ENCODE peak calls at places on chromosomes 12 and 14, in nine cellular contexts. W is Panc1; V is CD8-positive, alpha-beta T cell; G is prostate gland; N is AG04450; J is MM.1S; I is A549; X is uterus; H is mammary epithelial cell. P is an unnamed sample.

GRCh38 chr12:65741662-65742480 is 82.4 kb upstream of the HMGA2 start:
- DNase-seq in W (no peak), V (no peak), G (no peak), N (no peak), J (no peak), I (peak), X (peak), H (no peak), P (peak)

GRCh38 chr12:104702565-104703139 is 245.9 kb downstream of the CHST11 start:
- DNase-seq in W (no peak), V (no peak), G (no peak), N (no peak), J (no peak), I (no peak), X (peak), H (no peak), P (no peak)

GRCh38 chr12:65443038-65443437 is 164.6 kb downstream of the MSRB3 start:
- DNase-seq in W (no peak), V (no peak), G (no peak), N (no peak), J (no peak), I (no peak), X (no peak), H (no peak), P (no peak)

GRCh38 chr12:15244341-15244740 is 23.1 kb upstream of the RERG start:
- DNase-seq in W (no peak), V (no peak), G (peak), N (no peak), J (no peak), I (no peak), X (no peak), H (no peak), P (no peak)

GRCh38 chr12:88834226-88834625 is 254.0 kb upstream of the KITLG start:
- DNase-seq in W (no peak), V (no peak), G (no peak), N (no peak), J (no peak), I (no peak), X (no peak), H (peak), P (no peak)

GRCh38 chr12:94276725-94277124 is 128.3 kb downstream of the PLXNC1 start:
- DNase-seq in W (no peak), V (no peak), G (no peak), N (no peak), J (no peak), I (no peak), X (no peak), H (no peak), P (no peak)

GRCh38 chr12:499837-500458 is 40.2 kb downstream of the B4GALNT3 start:
- DNase-seq in W (no peak), V (no peak), G (no peak), N (no peak), J (no peak), I (no peak), X (no peak), H (no peak), P (no peak)

GRCh38 chr12:42484996-42485395 is 104.5 kb downstream of the PRICKLE1 start:
- DNase-seq in W (no peak), V (no peak), G (no peak), N (no peak), J (peak), I (no peak), X (no peak), H (peak), P (no peak)

GRCh38 chr14:90531497-90531896 is 134.7 kb downstream of the CALM1 start:
- DNase-seq in W (no peak), V (no peak), G (no peak), N (no peak), J (no peak), I (no peak), X (no peak), H (no peak), P (no peak)

GRCh38 chr14:33962016-33962415 is 11.1 kb upstream of the EGLN3 start:
- DNase-seq in W (no peak), V (no peak), G (no peak), N (no peak), J (no peak), I (no peak), X (no peak), H (no peak), P (peak)

GRCh38 chr14:101844219-101844618 is 82.7 kb downstream of the PPP2R5C start:
- DNase-seq in W (no peak), V (no peak), G (no peak), N (no peak), J (no peak), I (no peak), X (no peak), H (no peak), P (no peak)

GRCh38 chr14:22919601-22919921 is 612 bp upstream of the RBM23 start:
- DNase-seq in W (no peak), V (no peak), G (no peak), N (no peak), J (no peak), I (no peak), X (no peak), H (no peak), P (no peak)

GRCh38 chr12:16492240-16492639 is 113.7 kb downstream of the LMO3 start:
- DNase-seq in W (no peak), V (no peak), G (no peak), N (no peak), J (no peak), I (peak), X (no peak), H (no peak), P (no peak)

GRCh38 chr12:16495196-16495595 is 110.8 kb downstream of the LMO3 start:
- DNase-seq in W (no peak), V (no peak), G (no peak), N (no peak), J (no peak), I (no peak), X (no peak), H (no peak), P (no peak)

GRCh38 chr12:16492820-16493797 is 112.9 kb downstream of the LMO3 start:
- DNase-seq in W (no peak), V (no peak), G (no peak), N (no peak), J (no peak), I (no peak), X (no peak), H (no peak), P (no peak)
- H3K27ac ChIP-seq in W (no peak), V (no peak), G (no peak), N (no peak), J (no peak), I (peak), X (no peak), H (no peak), P (no peak)

DNA sequence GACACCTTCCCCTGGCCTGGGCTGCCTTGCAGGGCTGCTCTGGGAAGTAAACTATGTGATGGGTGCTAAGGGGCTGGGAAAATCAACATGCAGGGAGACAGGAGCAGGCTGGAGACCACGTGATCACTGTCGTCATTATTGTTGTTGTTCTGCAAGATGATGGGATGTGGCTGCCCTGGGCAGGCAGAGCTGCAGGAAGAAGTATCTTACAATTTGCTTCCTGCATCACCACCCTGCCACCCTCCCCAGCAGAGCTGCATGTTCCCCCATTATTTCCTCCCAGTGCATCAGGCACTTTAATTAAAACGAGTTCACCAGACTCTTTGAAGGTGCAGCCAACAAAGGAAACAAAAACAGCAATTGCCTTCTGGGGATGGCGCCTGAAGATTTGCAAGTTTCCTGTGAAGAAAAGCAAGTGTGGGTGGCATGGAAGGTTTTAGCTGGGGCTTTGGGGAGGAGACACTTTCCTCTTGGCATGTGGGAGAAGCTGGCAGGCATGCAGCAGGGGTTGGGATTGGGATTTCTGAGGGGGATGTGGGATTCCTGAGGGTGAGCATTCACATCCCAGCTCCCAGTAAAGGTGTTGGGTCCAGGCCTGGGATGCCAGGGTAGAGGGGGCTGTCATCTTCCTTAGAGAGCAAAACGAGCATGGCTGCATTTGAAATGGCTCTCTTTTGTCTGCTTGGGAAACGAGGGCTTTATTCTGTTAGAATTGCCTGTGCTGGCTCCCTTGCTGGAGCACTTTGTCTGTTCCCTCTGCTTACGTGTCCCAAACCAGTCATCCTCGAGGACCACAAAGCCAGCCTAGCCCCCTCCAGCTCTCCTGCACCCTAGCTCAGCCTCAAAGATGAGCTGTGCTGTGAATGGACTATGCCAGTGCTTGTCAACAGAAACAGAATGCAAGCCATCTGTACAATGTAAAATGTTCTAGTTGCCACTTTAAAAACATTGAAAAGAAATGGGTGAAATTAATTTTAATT is 11.5 kb upstream of the C14orf132 start:
- DNase-seq in W (no peak), V (no peak), G (no peak), N (no peak), J (no peak), I (no peak), X (no peak), H (no peak), P (no peak)
- H3K27ac ChIP-seq in W (no peak), V (no peak), G (no peak), N (no peak), J (no peak), I (no peak), X (no peak), H (no peak), P (no peak)

GRCh38 chr12:91630118-91630517 is 447.5 kb upstream of the DCN start:
- DNase-seq in W (no peak), V (no peak), G (no peak), N (no peak), J (no peak), I (no peak), X (no peak), H (no peak), P (no peak)
- H3K27ac ChIP-seq in W (no peak), V (no peak), G (no peak), N (no peak), J (no peak), I (no peak), X (no peak), H (no peak), P (no peak)

DNA sequence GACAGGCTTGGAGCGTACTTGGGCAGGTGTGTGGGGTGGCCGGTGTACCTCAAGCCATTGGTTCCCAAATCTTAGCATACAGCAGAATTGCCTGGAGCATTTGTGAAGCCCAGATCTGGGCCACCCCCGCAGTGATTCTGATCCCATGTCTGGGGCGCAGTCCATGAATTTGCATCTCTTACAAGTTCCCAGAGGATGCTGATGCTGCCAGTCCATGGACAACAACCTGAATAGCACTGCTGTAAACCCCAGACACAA is 18.2 kb upstream of the MLEC start:
- DNase-seq in W (no peak), V (no peak), G (no peak), N (no peak), J (no peak), I (no peak), X (no peak), H (no peak), P (no peak)
- H3K27ac ChIP-seq in W (no peak), V (no peak), G (no peak), N (no peak), J (no peak), I (no peak), X (no peak), H (no peak), P (no peak)

DNA sequence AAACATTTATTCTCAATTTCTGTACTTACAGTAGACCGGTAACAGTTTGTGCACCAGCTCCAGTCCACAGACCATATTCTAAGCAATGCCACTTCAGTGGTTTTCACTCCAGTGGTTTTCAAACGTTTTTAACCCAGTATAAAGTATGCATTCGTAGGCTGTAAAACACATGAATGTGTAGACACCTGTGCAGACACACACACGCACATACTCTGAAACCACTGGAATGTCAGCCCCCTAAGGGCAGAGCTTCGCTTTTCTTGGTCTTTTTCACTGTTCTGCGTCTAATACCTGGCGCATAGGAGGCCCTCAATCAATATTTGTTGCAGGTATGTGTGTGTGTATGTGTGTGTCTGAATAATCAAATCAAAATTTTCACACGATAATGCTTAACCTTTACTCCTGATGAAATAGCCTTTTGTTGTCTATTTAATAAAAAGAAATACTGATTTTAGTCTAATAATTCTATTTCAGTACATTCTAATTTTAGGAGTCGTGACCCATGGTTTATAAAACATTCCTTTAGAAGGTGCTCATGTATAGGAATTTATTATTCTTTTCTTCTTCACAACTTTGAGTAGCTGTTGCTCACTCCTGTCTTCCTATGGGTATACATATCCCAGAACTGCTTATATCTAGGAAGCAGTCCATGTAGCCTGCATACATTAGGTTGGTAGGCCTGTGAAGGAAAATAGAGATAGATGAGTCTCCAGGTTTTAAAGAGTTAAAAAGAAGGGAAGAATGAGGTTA is 73.6 kb upstream of the REP15 start:
- DNase-seq in W (no peak), V (no peak), G (no peak), N (no peak), J (no peak), I (no peak), X (no peak), H (peak), P (no peak)
- H3K27ac ChIP-seq in W (peak), V (no peak), G (no peak), N (no peak), J (no peak), I (no peak), X (no peak), H (peak), P (no peak)

GRCh38 chr12:114189266-114189665 is 216.7 kb downstream of the TBX5 start:
- DNase-seq in W (no peak), V (no peak), G (no peak), N (no peak), J (no peak), I (no peak), X (no peak), H (no peak), P (no peak)
- H3K27ac ChIP-seq in W (no peak), V (no peak), G (no peak), N (no peak), J (no peak), I (no peak), X (no peak), H (no peak), P (no peak)

DNA sequence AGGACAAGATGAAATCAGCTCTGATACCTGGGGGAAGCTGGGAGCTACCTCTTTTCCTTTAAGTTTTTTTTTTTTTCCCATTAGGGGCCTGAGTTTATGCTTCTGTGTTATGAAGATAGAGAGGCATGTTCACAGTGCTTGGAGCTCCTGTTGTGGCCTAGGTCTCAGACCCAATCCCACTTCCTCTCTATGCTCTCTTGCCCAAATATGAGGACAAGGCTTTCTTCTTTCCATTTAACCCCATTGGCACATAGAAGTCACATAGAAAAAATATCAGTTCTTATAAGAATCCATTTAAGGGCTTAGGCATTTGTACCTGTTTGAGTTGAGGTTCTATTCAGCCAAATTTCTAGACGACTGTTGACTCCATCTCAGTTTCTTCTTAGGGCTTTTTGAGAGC is 12.6 kb downstream of the MRPS35 start:
- DNase-seq in W (no peak), V (no peak), G (no peak), N (no peak), J (no peak), I (no peak), X (no peak), H (no peak), P (no peak)
- H3K27ac ChIP-seq in W (no peak), V (no peak), G (no peak), N (no peak), J (no peak), I (no peak), X (no peak), H (no peak), P (no peak)

GRCh38 chr12:6761849-6762248 is 4.3 kb upstream of the PTMS start:
- DNase-seq in W (no peak), V (no peak), G (no peak), N (no peak), J (no peak), I (no peak), X (no peak), H (no peak), P (no peak)

GRCh38 chr12:6763380-6763779 is 2.8 kb upstream of the PTMS start:
- DNase-seq in W (no peak), V (no peak), G (no peak), N (no peak), J (no peak), I (no peak), X (no peak), H (no peak), P (no peak)

GRCh38 chr12:6758511-6758910 is 5.6 kb upstream of the MLF2 start:
- DNase-seq in W (no peak), V (no peak), G (no peak), N (no peak), J (peak), I (no peak), X (no peak), H (no peak), P (no peak)

GRCh38 chr12:6757028-6757689 is 4.2 kb upstream of the MLF2 start:
- DNase-seq in W (no peak), V (no peak), G (no peak), N (no peak), J (no peak), I (no peak), X (no peak), H (no peak), P (no peak)

DNA sequence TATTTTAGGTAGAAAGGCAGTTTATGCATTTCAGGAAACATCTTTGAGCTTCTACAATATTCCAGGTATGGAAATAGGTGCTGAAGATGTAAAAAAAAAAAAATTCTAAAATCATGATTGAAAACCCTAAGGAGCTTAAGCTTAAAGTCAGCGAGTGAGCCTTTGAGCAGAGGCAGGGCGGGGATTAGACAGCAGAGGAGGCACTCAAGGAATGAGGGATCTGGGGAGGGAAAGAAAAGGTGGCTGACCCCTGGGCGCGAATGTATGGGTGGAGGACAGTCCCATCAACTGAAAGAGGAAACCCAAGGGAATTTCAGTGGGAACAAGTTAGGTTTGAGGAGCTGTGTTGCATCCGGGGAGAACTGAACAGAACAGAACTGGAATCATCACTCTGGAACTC is 6.4 kb upstream of the PTMS start:
- DNase-seq in W (no peak), V (no peak), G (no peak), N (no peak), J (no peak), I (no peak), X (no peak), H (no peak), P (no peak)
- H3K27ac ChIP-seq in W (peak), V (no peak), G (peak), N (no peak), J (no peak), I (no peak), X (no peak), H (no peak), P (no peak)